ENCODE peak calls at places on chromosomes 7 and 10, in six cellular contexts. One of them, this sample, is unnamed.

GRCh38 chr7:129896568-129897382 is 56.0 kb downstream of the UBE2H start:
- DNase-seq in posterior cingulate gyrus: no peak
- DNase-seq in stimulated activated CD8-positive, alpha-beta memory T cell treated with anti-CD3 and anti-CD28 coated beads, Interleukin-4, amount 100 ng/mL, for 24 hours: no peak
- DNase-seq in kidney glomerular epithelial cell: peak
- DNase-seq in cerebellar cortex: no peak
- DNase-seq in activated CD4-positive, alpha-beta T cell treated with anti-CD3 and anti-CD28 coated beads, Interleukin-2, amount 10 ng/mL, durations not matched to agents 7 days and 5 days: no peak
- DNase-seq in this sample: no peak

GRCh38 chr7:2955177-2955768 is 88.4 kb downstream of the CARD11 start:
- DNase-seq in posterior cingulate gyrus: no peak
- DNase-seq in stimulated activated CD8-positive, alpha-beta memory T cell treated with anti-CD3 and anti-CD28 coated beads, Interleukin-4, amount 100 ng/mL, for 24 hours: no peak
- DNase-seq in kidney glomerular epithelial cell: no peak
- DNase-seq in cerebellar cortex: no peak
- DNase-seq in activated CD4-positive, alpha-beta T cell treated with anti-CD3 and anti-CD28 coated beads, Interleukin-2, amount 10 ng/mL, durations not matched to agents 7 days and 5 days: no peak
- DNase-seq in this sample: no peak

GRCh38 chr10:131930150-131930549 is 29.3 kb downstream of the PPP2R2D start:
- DNase-seq in posterior cingulate gyrus: no peak
- DNase-seq in stimulated activated CD8-positive, alpha-beta memory T cell treated with anti-CD3 and anti-CD28 coated beads, Interleukin-4, amount 100 ng/mL, for 24 hours: no peak
- DNase-seq in kidney glomerular epithelial cell: no peak
- DNase-seq in cerebellar cortex: peak
- DNase-seq in activated CD4-positive, alpha-beta T cell treated with anti-CD3 and anti-CD28 coated beads, Interleukin-2, amount 10 ng/mL, durations not matched to agents 7 days and 5 days: no peak
- DNase-seq in this sample: no peak

GRCh38 chr7:107638594-107638993 is 22.0 kb upstream of the SLC26A4 start:
- DNase-seq in posterior cingulate gyrus: no peak
- DNase-seq in stimulated activated CD8-positive, alpha-beta memory T cell treated with anti-CD3 and anti-CD28 coated beads, Interleukin-4, amount 100 ng/mL, for 24 hours: no peak
- DNase-seq in kidney glomerular epithelial cell: no peak
- DNase-seq in cerebellar cortex: no peak
- DNase-seq in activated CD4-positive, alpha-beta T cell treated with anti-CD3 and anti-CD28 coated beads, Interleukin-2, amount 10 ng/mL, durations not matched to agents 7 days and 5 days: no peak
- DNase-seq in this sample: no peak

GRCh38 chr10:117374506-117375359 is 507 bp downstream of the PDZD8 start:
- DNase-seq in posterior cingulate gyrus: peak
- DNase-seq in stimulated activated CD8-positive, alpha-beta memory T cell treated with anti-CD3 and anti-CD28 coated beads, Interleukin-4, amount 100 ng/mL, for 24 hours: no peak
- DNase-seq in kidney glomerular epithelial cell: peak
- DNase-seq in cerebellar cortex: no peak
- DNase-seq in activated CD4-positive, alpha-beta T cell treated with anti-CD3 and anti-CD28 coated beads, Interleukin-2, amount 10 ng/mL, durations not matched to agents 7 days and 5 days: peak
- DNase-seq in this sample: peak

GRCh38 chr7:108079291-108080057 is 50.7 kb downstream of the LAMB4 start:
- DNase-seq in posterior cingulate gyrus: no peak
- DNase-seq in stimulated activated CD8-positive, alpha-beta memory T cell treated with anti-CD3 and anti-CD28 coated beads, Interleukin-4, amount 100 ng/mL, for 24 hours: no peak
- DNase-seq in kidney glomerular epithelial cell: peak
- DNase-seq in cerebellar cortex: no peak
- DNase-seq in activated CD4-positive, alpha-beta T cell treated with anti-CD3 and anti-CD28 coated beads, Interleukin-2, amount 10 ng/mL, durations not matched to agents 7 days and 5 days: no peak
- DNase-seq in this sample: no peak

GRCh38 chr7:104240400-104240799 is 32.6 kb upstream of the ORC5 start:
- DNase-seq in posterior cingulate gyrus: no peak
- DNase-seq in stimulated activated CD8-positive, alpha-beta memory T cell treated with anti-CD3 and anti-CD28 coated beads, Interleukin-4, amount 100 ng/mL, for 24 hours: no peak
- DNase-seq in kidney glomerular epithelial cell: no peak
- DNase-seq in cerebellar cortex: peak
- DNase-seq in activated CD4-positive, alpha-beta T cell treated with anti-CD3 and anti-CD28 coated beads, Interleukin-2, amount 10 ng/mL, durations not matched to agents 7 days and 5 days: no peak
- DNase-seq in this sample: no peak

GRCh38 chr10:30701471-30702173 is 72.1 kb upstream of the LYZL2 start:
- DNase-seq in posterior cingulate gyrus: no peak
- DNase-seq in stimulated activated CD8-positive, alpha-beta memory T cell treated with anti-CD3 and anti-CD28 coated beads, Interleukin-4, amount 100 ng/mL, for 24 hours: peak
- DNase-seq in kidney glomerular epithelial cell: peak
- DNase-seq in cerebellar cortex: no peak
- DNase-seq in activated CD4-positive, alpha-beta T cell treated with anti-CD3 and anti-CD28 coated beads, Interleukin-2, amount 10 ng/mL, durations not matched to agents 7 days and 5 days: peak
- DNase-seq in this sample: no peak

GRCh38 chr10:102241037-102241443 is 272 bp downstream of the PITX3 start:
- DNase-seq in posterior cingulate gyrus: no peak
- DNase-seq in stimulated activated CD8-positive, alpha-beta memory T cell treated with anti-CD3 and anti-CD28 coated beads, Interleukin-4, amount 100 ng/mL, for 24 hours: no peak
- DNase-seq in kidney glomerular epithelial cell: no peak
- DNase-seq in cerebellar cortex: peak
- DNase-seq in activated CD4-positive, alpha-beta T cell treated with anti-CD3 and anti-CD28 coated beads, Interleukin-2, amount 10 ng/mL, durations not matched to agents 7 days and 5 days: no peak
- DNase-seq in this sample: no peak

GRCh38 chr10:127919418-127920191 is 12.7 kb downstream of the PTPRE start:
- DNase-seq in posterior cingulate gyrus: no peak
- DNase-seq in stimulated activated CD8-positive, alpha-beta memory T cell treated with anti-CD3 and anti-CD28 coated beads, Interleukin-4, amount 100 ng/mL, for 24 hours: no peak
- DNase-seq in kidney glomerular epithelial cell: peak
- DNase-seq in cerebellar cortex: peak
- DNase-seq in activated CD4-positive, alpha-beta T cell treated with anti-CD3 and anti-CD28 coated beads, Interleukin-2, amount 10 ng/mL, durations not matched to agents 7 days and 5 days: no peak
- DNase-seq in this sample: no peak

GRCh38 chr10:19964625-19965024 is 148.4 kb downstream of the PLXDC2 start:
- DNase-seq in posterior cingulate gyrus: no peak
- DNase-seq in stimulated activated CD8-positive, alpha-beta memory T cell treated with anti-CD3 and anti-CD28 coated beads, Interleukin-4, amount 100 ng/mL, for 24 hours: no peak
- DNase-seq in kidney glomerular epithelial cell: no peak
- DNase-seq in cerebellar cortex: no peak
- DNase-seq in activated CD4-positive, alpha-beta T cell treated with anti-CD3 and anti-CD28 coated beads, Interleukin-2, amount 10 ng/mL, durations not matched to agents 7 days and 5 days: no peak
- DNase-seq in this sample: no peak

GRCh38 chr10:4398602-4399001 is 427.4 kb upstream of the AKR1E2 start:
- DNase-seq in posterior cingulate gyrus: no peak
- DNase-seq in stimulated activated CD8-positive, alpha-beta memory T cell treated with anti-CD3 and anti-CD28 coated beads, Interleukin-4, amount 100 ng/mL, for 24 hours: no peak
- DNase-seq in kidney glomerular epithelial cell: no peak
- DNase-seq in cerebellar cortex: no peak
- DNase-seq in activated CD4-positive, alpha-beta T cell treated with anti-CD3 and anti-CD28 coated beads, Interleukin-2, amount 10 ng/mL, durations not matched to agents 7 days and 5 days: no peak
- DNase-seq in this sample: no peak

GRCh38 chr10:62850646-62851045 is 34.5 kb upstream of the EGR2 start:
- DNase-seq in posterior cingulate gyrus: no peak
- DNase-seq in stimulated activated CD8-positive, alpha-beta memory T cell treated with anti-CD3 and anti-CD28 coated beads, Interleukin-4, amount 100 ng/mL, for 24 hours: no peak
- DNase-seq in kidney glomerular epithelial cell: no peak
- DNase-seq in cerebellar cortex: no peak
- DNase-seq in activated CD4-positive, alpha-beta T cell treated with anti-CD3 and anti-CD28 coated beads, Interleukin-2, amount 10 ng/mL, durations not matched to agents 7 days and 5 days: no peak
- DNase-seq in this sample: no peak

GRCh38 chr7:157652161-157652953 is 315.6 kb downstream of the DNAJB6 start:
- DNase-seq in posterior cingulate gyrus: no peak
- DNase-seq in stimulated activated CD8-positive, alpha-beta memory T cell treated with anti-CD3 and anti-CD28 coated beads, Interleukin-4, amount 100 ng/mL, for 24 hours: no peak
- DNase-seq in kidney glomerular epithelial cell: no peak
- DNase-seq in cerebellar cortex: no peak
- DNase-seq in activated CD4-positive, alpha-beta T cell treated with anti-CD3 and anti-CD28 coated beads, Interleukin-2, amount 10 ng/mL, durations not matched to agents 7 days and 5 days: no peak
- DNase-seq in this sample: no peak

GRCh38 chr7:48089415-48089975 is 430 bp downstream of the UPP1 start:
- DNase-seq in posterior cingulate gyrus: peak
- DNase-seq in stimulated activated CD8-positive, alpha-beta memory T cell treated with anti-CD3 and anti-CD28 coated beads, Interleukin-4, amount 100 ng/mL, for 24 hours: peak
- DNase-seq in kidney glomerular epithelial cell: no peak
- DNase-seq in cerebellar cortex: no peak
- DNase-seq in activated CD4-positive, alpha-beta T cell treated with anti-CD3 and anti-CD28 coated beads, Interleukin-2, amount 10 ng/mL, durations not matched to agents 7 days and 5 days: peak
- DNase-seq in this sample: no peak

GRCh38 chr10:7445474-7446135 is 34.8 kb upstream of the SFMBT2 start:
- DNase-seq in posterior cingulate gyrus: no peak
- DNase-seq in stimulated activated CD8-positive, alpha-beta memory T cell treated with anti-CD3 and anti-CD28 coated beads, Interleukin-4, amount 100 ng/mL, for 24 hours: no peak
- DNase-seq in kidney glomerular epithelial cell: no peak
- DNase-seq in cerebellar cortex: no peak
- DNase-seq in activated CD4-positive, alpha-beta T cell treated with anti-CD3 and anti-CD28 coated beads, Interleukin-2, amount 10 ng/mL, durations not matched to agents 7 days and 5 days: no peak
- DNase-seq in this sample: no peak

GRCh38 chr7:143519411-143520131 is 41.9 kb downstream of the TAS2R41 start:
- DNase-seq in posterior cingulate gyrus: peak
- DNase-seq in stimulated activated CD8-positive, alpha-beta memory T cell treated with anti-CD3 and anti-CD28 coated beads, Interleukin-4, amount 100 ng/mL, for 24 hours: no peak
- DNase-seq in kidney glomerular epithelial cell: no peak
- DNase-seq in cerebellar cortex: no peak
- DNase-seq in activated CD4-positive, alpha-beta T cell treated with anti-CD3 and anti-CD28 coated beads, Interleukin-2, amount 10 ng/mL, durations not matched to agents 7 days and 5 days: no peak
- DNase-seq in this sample: no peak

GRCh38 chr10:70371846-70372245 is 10.6 kb downstream of the LRRC20 start:
- DNase-seq in posterior cingulate gyrus: no peak
- DNase-seq in stimulated activated CD8-positive, alpha-beta memory T cell treated with anti-CD3 and anti-CD28 coated beads, Interleukin-4, amount 100 ng/mL, for 24 hours: no peak
- DNase-seq in kidney glomerular epithelial cell: no peak
- DNase-seq in cerebellar cortex: no peak
- DNase-seq in activated CD4-positive, alpha-beta T cell treated with anti-CD3 and anti-CD28 coated beads, Interleukin-2, amount 10 ng/mL, durations not matched to agents 7 days and 5 days: no peak
- DNase-seq in this sample: no peak

GRCh38 chr10:124693801-124694416 is 50.3 kb downstream of the FAM53B start:
- DNase-seq in posterior cingulate gyrus: no peak
- DNase-seq in stimulated activated CD8-positive, alpha-beta memory T cell treated with anti-CD3 and anti-CD28 coated beads, Interleukin-4, amount 100 ng/mL, for 24 hours: no peak
- DNase-seq in kidney glomerular epithelial cell: no peak
- DNase-seq in cerebellar cortex: peak
- DNase-seq in activated CD4-positive, alpha-beta T cell treated with anti-CD3 and anti-CD28 coated beads, Interleukin-2, amount 10 ng/mL, durations not matched to agents 7 days and 5 days: no peak
- DNase-seq in this sample: no peak

GRCh38 chr10:36367362-36367761 is 725.3 kb upstream of the FZD8 start:
- DNase-seq in posterior cingulate gyrus: no peak
- DNase-seq in stimulated activated CD8-positive, alpha-beta memory T cell treated with anti-CD3 and anti-CD28 coated beads, Interleukin-4, amount 100 ng/mL, for 24 hours: no peak
- DNase-seq in kidney glomerular epithelial cell: no peak
- DNase-seq in cerebellar cortex: no peak
- DNase-seq in activated CD4-positive, alpha-beta T cell treated with anti-CD3 and anti-CD28 coated beads, Interleukin-2, amount 10 ng/mL, durations not matched to agents 7 days and 5 days: no peak
- DNase-seq in this sample: no peak

This sample was measured in right atrium auricular region.